ENCODE peak calls at places on chromosomes 2 and 18, in four cellular contexts. One of them, this sample, is unnamed.

GRCh38 chr2:231666171-231667095 is 41.9 kb upstream of the PTMA start:
- DNase-seq in upper lobe of right lung: peak
- DNase-seq in psoas muscle: peak
- DNase-seq in DND-41: no peak
- DNase-seq in this sample: peak

GRCh38 chr2:126879348-126880261 is 19.1 kb upstream of the TEX51 start:
- DNase-seq in upper lobe of right lung: no peak
- DNase-seq in psoas muscle: no peak
- DNase-seq in DND-41: no peak
- DNase-seq in this sample: no peak

GRCh38 chr18:56086176-56086575 is 498.2 kb upstream of the TCF4 start:
- DNase-seq in upper lobe of right lung: no peak
- DNase-seq in psoas muscle: no peak
- DNase-seq in DND-41: no peak
- DNase-seq in this sample: no peak

GRCh38 chr2:25418944-25419677 is 77.4 kb upstream of the DNMT3A start:
- DNase-seq in upper lobe of right lung: no peak
- DNase-seq in psoas muscle: no peak
- DNase-seq in DND-41: no peak
- DNase-seq in this sample: no peak

GRCh38 chr2:45009928-45010705 is 865 bp upstream of the SIX2 start:
- DNase-seq in upper lobe of right lung: peak
- DNase-seq in psoas muscle: peak
- DNase-seq in DND-41: no peak
- DNase-seq in this sample: peak

GRCh38 chr2:219634171-219634940 is 6.9 kb downstream of the SLC4A3 start:
- DNase-seq in upper lobe of right lung: no peak
- DNase-seq in psoas muscle: no peak
- DNase-seq in DND-41: no peak
- DNase-seq in this sample: no peak

GRCh38 chr2:28606986-28607441 is 111.2 kb downstream of the PLB1 start:
- DNase-seq in upper lobe of right lung: no peak
- DNase-seq in psoas muscle: no peak
- DNase-seq in DND-41: no peak
- DNase-seq in this sample: no peak

GRCh38 chr18:22214731-22215528 is 45.5 kb downstream of the GATA6 start:
- DNase-seq in upper lobe of right lung: no peak
- DNase-seq in psoas muscle: no peak
- DNase-seq in DND-41: no peak
- DNase-seq in this sample: no peak

GRCh38 chr18:23938046-23938756 is 76.4 kb upstream of the TTC39C start:
- DNase-seq in upper lobe of right lung: no peak
- DNase-seq in psoas muscle: no peak
- DNase-seq in DND-41: peak
- DNase-seq in this sample: no peak

GRCh38 chr18:52275817-52276216 is 64.2 kb upstream of the DCC start:
- DNase-seq in upper lobe of right lung: no peak
- DNase-seq in psoas muscle: no peak
- DNase-seq in DND-41: no peak
- DNase-seq in this sample: no peak

GRCh38 chr2:31666878-31667277 is 86.1 kb upstream of the SRD5A2 start:
- DNase-seq in upper lobe of right lung: no peak
- DNase-seq in psoas muscle: no peak
- DNase-seq in DND-41: no peak
- DNase-seq in this sample: no peak

GRCh38 chr2:173427887-173428683 is 73.4 kb downstream of the CDCA7 start:
- DNase-seq in upper lobe of right lung: no peak
- DNase-seq in psoas muscle: peak
- DNase-seq in DND-41: no peak
- DNase-seq in this sample: no peak

GRCh38 chr2:122056853-122057252 is 301.4 kb downstream of the TSN start:
- DNase-seq in upper lobe of right lung: no peak
- DNase-seq in psoas muscle: no peak
- DNase-seq in DND-41: no peak
- DNase-seq in this sample: no peak

GRCh38 chr2:135709992-135710391 is 31.7 kb upstream of the UBXN4 start:
- DNase-seq in upper lobe of right lung: no peak
- DNase-seq in psoas muscle: peak
- DNase-seq in DND-41: peak
- DNase-seq in this sample: peak

GRCh38 chr2:226649871-226650660 is 149.6 kb downstream of the IRS1 start:
- DNase-seq in upper lobe of right lung: peak
- DNase-seq in psoas muscle: peak
- DNase-seq in DND-41: peak
- DNase-seq in this sample: peak

GRCh38 chr2:238344517-238344916 is 24.2 kb downstream of the TRAF3IP1 start:
- DNase-seq in upper lobe of right lung: no peak
- DNase-seq in psoas muscle: no peak
- DNase-seq in DND-41: no peak
- DNase-seq in this sample: no peak

GRCh38 chr18:54357082-54357659 is 487 bp downstream of the STARD6 start:
- DNase-seq in upper lobe of right lung: no peak
- DNase-seq in psoas muscle: no peak
- DNase-seq in DND-41: no peak
- DNase-seq in this sample: peak

GRCh38 chr2:110994250-110994961 is 126.3 kb upstream of the BCL2L11 start:
- DNase-seq in upper lobe of right lung: no peak
- DNase-seq in psoas muscle: no peak
- DNase-seq in DND-41: peak
- DNase-seq in this sample: no peak

GRCh38 chr2:62118160-62118559 is 77.8 kb upstream of the B3GNT2 start:
- DNase-seq in upper lobe of right lung: no peak
- DNase-seq in psoas muscle: no peak
- DNase-seq in DND-41: no peak
- DNase-seq in this sample: no peak

GRCh38 chr2:113264713-113265403 is 13.9 kb downstream of the PAX8 start:
- DNase-seq in upper lobe of right lung: no peak
- DNase-seq in psoas muscle: no peak
- DNase-seq in DND-41: no peak
- DNase-seq in this sample: no peak

GRCh38 chr2:113175101-113175628 is 1.4 kb downstream of the PSD4 start:
- DNase-seq in upper lobe of right lung: no peak
- DNase-seq in psoas muscle: no peak
- DNase-seq in DND-41: peak
- DNase-seq in this sample: no peak

GRCh38 chr2:68727698-68728375 is 6.8 kb upstream of the ARHGAP25 start:
- DNase-seq in upper lobe of right lung: no peak
- DNase-seq in psoas muscle: no peak
- DNase-seq in DND-41: no peak
- DNase-seq in this sample: no peak

GRCh38 chr2:96773922-96774321 is 13.2 kb downstream of the CNNM4 start:
- DNase-seq in upper lobe of right lung: no peak
- DNase-seq in psoas muscle: no peak
- DNase-seq in DND-41: peak
- DNase-seq in this sample: no peak

GRCh38 chr2:2014251-2014761 is 270.0 kb upstream of the PXDN start:
- DNase-seq in upper lobe of right lung: no peak
- DNase-seq in psoas muscle: no peak
- DNase-seq in DND-41: no peak
- DNase-seq in this sample: no peak

GRCh38 chr2:228426502-228427216 is 245.2 kb upstream of the SPHKAP start:
- DNase-seq in upper lobe of right lung: no peak
- DNase-seq in psoas muscle: no peak
- DNase-seq in DND-41: no peak
- DNase-seq in this sample: no peak
- H3K4me3 ChIP-seq in upper lobe of right lung: no peak
- H3K4me3 ChIP-seq in psoas muscle: no peak
- H3K4me3 ChIP-seq in DND-41: no peak
- H3K4me3 ChIP-seq in this sample: no peak

GRCh38 chr2:42053482-42053790 is 5.6 kb downstream of the PKDCC start:
- DNase-seq in upper lobe of right lung: no peak
- DNase-seq in psoas muscle: no peak
- DNase-seq in DND-41: no peak
- DNase-seq in this sample: no peak

GRCh38 chr2:42053791-42054656 is 6.2 kb downstream of the PKDCC start:
- DNase-seq in upper lobe of right lung: no peak
- DNase-seq in psoas muscle: peak
- DNase-seq in DND-41: no peak
- DNase-seq in this sample: no peak

GRCh38 chr2:42055573-42056514 is 8.0 kb downstream of the PKDCC start:
- DNase-seq in upper lobe of right lung: no peak
- DNase-seq in psoas muscle: no peak
- DNase-seq in DND-41: no peak
- DNase-seq in this sample: no peak

GRCh38 chr2:42052702-42053481 is 5.1 kb downstream of the PKDCC start:
- DNase-seq in upper lobe of right lung: no peak
- DNase-seq in psoas muscle: no peak
- DNase-seq in DND-41: no peak
- DNase-seq in this sample: no peak

GRCh38 chr2:42054657-42055430 is 7.0 kb downstream of the PKDCC start:
- DNase-seq in upper lobe of right lung: no peak
- DNase-seq in psoas muscle: peak
- DNase-seq in DND-41: no peak
- DNase-seq in this sample: no peak
- H3K4me3 ChIP-seq in upper lobe of right lung: no peak
- H3K4me3 ChIP-seq in psoas muscle: peak
- H3K4me3 ChIP-seq in DND-41: no peak
- H3K4me3 ChIP-seq in this sample: no peak

DNA sequence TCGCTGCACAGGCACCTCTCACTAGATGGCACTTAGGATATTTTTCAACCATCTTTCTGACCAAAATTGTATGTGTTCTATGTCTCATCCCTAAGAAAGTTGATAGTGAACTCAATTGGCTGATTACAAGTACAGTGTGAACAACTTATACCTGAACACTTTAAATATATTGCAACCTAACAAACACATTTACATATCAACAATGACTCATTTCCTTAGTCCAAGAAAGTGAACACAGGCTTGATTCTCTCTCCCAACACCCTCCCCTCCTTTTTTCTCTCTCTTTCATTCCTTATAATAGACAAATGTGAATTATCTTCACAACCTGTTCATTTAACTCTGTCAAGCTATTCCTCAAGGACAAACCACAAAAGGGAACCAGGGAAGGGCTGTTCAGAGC is 192.0 kb downstream of the SLC8A1 start:
- DNase-seq in upper lobe of right lung: no peak
- DNase-seq in psoas muscle: no peak
- DNase-seq in DND-41: no peak
- DNase-seq in this sample: no peak
- H3K4me3 ChIP-seq in upper lobe of right lung: no peak
- H3K4me3 ChIP-seq in psoas muscle: no peak
- H3K4me3 ChIP-seq in DND-41: no peak
- H3K4me3 ChIP-seq in this sample: no peak

DNA sequence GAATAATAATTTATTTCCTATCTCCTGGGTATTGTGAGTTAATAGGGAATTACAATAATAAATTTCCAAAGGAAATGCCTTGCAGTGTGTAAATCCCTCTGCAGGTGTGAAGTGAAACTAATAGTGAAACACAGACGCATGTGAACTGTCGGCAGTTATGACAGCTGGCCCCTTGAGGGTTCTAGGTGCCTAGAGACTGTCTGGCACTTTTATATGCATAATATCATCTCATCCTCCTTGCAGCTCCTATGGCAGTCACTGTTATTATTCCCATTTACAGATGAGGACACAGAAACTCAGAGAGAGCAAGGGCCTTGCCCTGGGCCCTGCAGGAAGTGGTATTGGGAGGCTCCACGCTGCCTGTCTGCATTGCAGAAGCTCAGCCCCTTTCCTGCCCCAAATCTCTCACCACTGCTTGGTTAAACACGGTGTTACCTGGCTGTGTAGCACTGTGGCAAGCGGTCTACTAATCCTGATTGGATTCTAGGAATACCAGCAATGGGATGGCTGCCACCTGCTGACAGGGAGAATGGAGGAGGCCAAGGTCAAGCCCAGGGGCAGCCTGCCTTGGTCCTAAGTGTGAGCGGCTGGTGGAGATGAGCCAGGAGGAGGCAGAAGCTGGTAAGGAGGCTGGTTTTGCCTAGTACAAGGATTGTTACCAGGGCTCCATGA is 32.8 kb upstream of the ACKR3 start:
- DNase-seq in upper lobe of right lung: no peak
- DNase-seq in psoas muscle: no peak
- DNase-seq in DND-41: peak
- DNase-seq in this sample: no peak
- H3K4me3 ChIP-seq in upper lobe of right lung: no peak
- H3K4me3 ChIP-seq in psoas muscle: no peak
- H3K4me3 ChIP-seq in DND-41: peak
- H3K4me3 ChIP-seq in this sample: no peak

This sample was measured in tibial nerve.